ENCODE peak calls at places on chromosome 3, in nine cellular contexts. Z, F, A, Y, J, M, D, L and N are unnamed samples.

GRCh38 chr3:13415236-13416001 is 4.7 kb downstream of the NUP210 start:
- DNase-seq in Y (no peak), J (no peak), A (no peak), D (no peak), Z (no peak), M (no peak), L (no peak), F (peak; percentile 11), N (no peak)

GRCh38 chr3:138400651-138401070 is 33.8 kb upstream of the ESYT3 start:
- DNase-seq in F (no peak), Y (no peak), M (no peak), J (no peak), A (no peak), D (no peak), Z (no peak), L (no peak), N (no peak)

GRCh38 chr3:110248666-110249065 is 823.0 kb upstream of the NECTIN3 start:
- DNase-seq in F (no peak), L (no peak), Z (no peak), M (no peak), D (no peak), Y (peak; percentile 1), A (no peak), J (no peak), N (no peak)

GRCh38 chr3:159069076-159069475 is 267.2 kb downstream of the MFSD1 start:
- DNase-seq in Z (no peak), M (no peak), Y (no peak), A (no peak), J (no peak), F (no peak), L (no peak), D (no peak), N (no peak)

GRCh38 chr3:77039606-77040553 is at the start of gene ROBO2:
- DNase-seq in F (no peak), Z (peak; percentile 31), D (peak; percentile 77), J (peak; percentile 80), L (no peak), Y (peak; percentile 33), A (no peak), M (no peak), N (no peak)

GRCh38 chr3:38989932-38990510 is 61.7 kb downstream of the SCN11A start:
- DNase-seq in A (no peak), Z (no peak), Y (no peak), J (no peak), L (no peak), F (no peak), D (no peak), M (no peak), N (no peak)

GRCh38 chr3:196740476-196741400 is 1.1 kb downstream of the PAK2 start:
- DNase-seq in F (peak; percentile 58), L (no peak), J (peak; percentile 65), Z (peak; percentile 46), Y (peak; percentile 54), D (no peak), M (peak; percentile 15), A (no peak), N (peak; percentile 72)

GRCh38 chr3:53056442-53056841 is 10.6 kb upstream of the SFMBT1 start:
- DNase-seq in A (no peak), L (no peak), J (no peak), Z (no peak), D (no peak), M (no peak), F (no peak), Y (peak; percentile 7), N (no peak)

GRCh38 chr3:135106445-135106844 is 311.4 kb downstream of the EPHB1 start:
- DNase-seq in A (no peak), M (no peak), J (no peak), Z (peak; percentile 48), L (no peak), F (no peak), D (no peak), Y (peak; percentile 7), N (no peak)